ENCODE peak calls at places on chromosome 2, in four cellular contexts. Y, A, M and K are unnamed samples.

GRCh38 chr2:155203187-155203586 is 504.7 kb downstream of the KCNJ3 start:
- DNase-seq in A (no peak), Y (no peak), M (no peak), K (no peak)

GRCh38 chr2:179322289-179322688 is 57.7 kb upstream of the SESTD1 start:
- DNase-seq in M (no peak), A (no peak), Y (no peak), K (no peak)

GRCh38 chr2:187825-188224 is 76.0 kb downstream of the SH3YL1 start:
- DNase-seq in Y (no peak), A (no peak), M (no peak), K (no peak)

GRCh38 chr2:128304330-128304714 is 14.3 kb downstream of the HS6ST1 start:
- DNase-seq in M (no peak), A (no peak), Y (no peak), K (no peak)

GRCh38 chr2:61769093-61769675 is 84.7 kb downstream of the FAM161A start:
- DNase-seq in A (no peak), Y (no peak), M (no peak), K (no peak)

GRCh38 chr2:24409700-24410556 is 49.6 kb upstream of the ITSN2 start:
- DNase-seq in Y (peak; percentile 12), A (no peak), M (peak; percentile 74), K (peak; percentile 37)

GRCh38 chr2:169476459-169476858 is 2.8 kb upstream of the BBS5 start:
- DNase-seq in Y (no peak), M (peak; percentile 14), A (no peak), K (no peak)

GRCh38 chr2:198273670-198274069 is 469.3 kb downstream of the PLCL1 start:
- DNase-seq in M (no peak), A (no peak), Y (no peak), K (no peak)